ENCODE peak calls at places on chromosomes 16 and 17, in eight cellular contexts. E is dorsolateral prefrontal cortex, H is BJ, D is AG09309, P is endothelial cell, K is neural progenitor cell, M is suprapubic skin, I is fibroblast of lung. Y is an unnamed sample.
A peak's percentile ranks its signal among the peaks of the same experiment; 100 is the strongest.

GRCh38 chr17:42227849-42228696 is 33.8 kb upstream of the GHDC start:
- DNase-seq in E (no peak), M (no peak), P (no peak), K (no peak), D (no peak), H (no peak), I (no peak), Y (no peak)

GRCh38 chr16:68756250-68757051 is 19.4 kb downstream of the CDH1 start:
- DNase-seq in I (peak; percentile 12), M (no peak), E (no peak), K (no peak), D (no peak), H (no peak), P (no peak), Y (no peak)

GRCh38 chr17:53736516-53737274 is 86.0 kb upstream of the KIF2B start:
- DNase-seq in D (no peak), H (no peak), I (no peak), K (no peak), P (no peak), E (no peak), M (no peak), Y (no peak)

GRCh38 chr17:57037401-57037800 is 47.6 kb upstream of the AKAP1 start:
- DNase-seq in D (no peak), E (no peak), H (no peak), P (no peak), I (no peak), K (no peak), M (no peak), Y (no peak)

GRCh38 chr17:14296511-14296910 is 4.4 kb upstream of the HS3ST3B1 start:
- DNase-seq in E (no peak), I (no peak), P (no peak), H (no peak), D (no peak), K (no peak), M (peak; percentile 50), Y (no peak)

GRCh38 chr17:63919311-63919723 is 678 bp upstream of the GH1 start:
- DNase-seq in M (no peak), E (peak; percentile 44), P (peak; percentile 75), I (peak; percentile 29), D (peak; percentile 7), K (peak; percentile 75), H (no peak), Y (no peak)

GRCh38 chr17:14304876-14305636 is 4.2 kb downstream of the HS3ST3B1 start:
- DNase-seq in E (no peak), I (peak; percentile 44), H (no peak), K (peak; percentile 55), P (no peak), M (no peak), D (no peak), Y (no peak)

GRCh38 chr16:86363057-86363490 is 147.3 kb upstream of the FOXF1 start:
- DNase-seq in P (no peak), M (no peak), D (peak; percentile 97), E (no peak), I (peak; percentile 97), H (peak; percentile 94), K (no peak), Y (peak; percentile 91)

GRCh38 chr17:21296097-21297025 is 11.8 kb downstream of the MAP2K3 start:
- DNase-seq in E (no peak), I (no peak), K (no peak), D (no peak), M (no peak), H (no peak), P (no peak), Y (no peak)

GRCh38 chr17:78979780-78980623 is at the start of gene LGALS3BP:
- DNase-seq in I (peak; percentile 84), H (no peak), M (no peak), P (no peak), E (peak; percentile 88), K (peak; percentile 66), D (no peak), Y (peak; percentile 29)

GRCh38 chr16:4339909-4340308 is 11.2 kb downstream of the PAM16 start:
- DNase-seq in D (no peak), K (no peak), I (no peak), P (no peak), M (no peak), E (no peak), H (no peak), Y (no peak)

GRCh38 chr16:13839577-13839976 is 80.4 kb upstream of the ERCC4 start:
- DNase-seq in M (no peak), P (no peak), D (no peak), K (no peak), E (no peak), I (no peak), H (no peak), Y (no peak)

GRCh38 chr17:10067446-10068143 is 130.8 kb downstream of the GAS7 start:
- DNase-seq in M (peak; percentile 32), I (no peak), E (no peak), D (no peak), P (no peak), K (no peak), H (no peak), Y (no peak)

GRCh38 chr17:68580236-68580903 is 20.8 kb downstream of the FAM20A start:
- DNase-seq in D (peak; percentile 90), E (no peak), M (peak; percentile 78), H (peak; percentile 73), P (no peak), I (peak; percentile 47), K (no peak), Y (peak; percentile 81)

GRCh38 chr16:24382929-24383328 is 126.8 kb downstream of the CACNG3 start:
- DNase-seq in H (no peak), E (no peak), I (no peak), D (no peak), K (peak; percentile 83), P (no peak), M (no peak), Y (no peak)

GRCh38 chr17:74690409-74690825 is 22.3 kb downstream of the CD300LF start:
- DNase-seq in H (no peak), D (no peak), M (no peak), K (no peak), I (no peak), E (peak; percentile 14), P (no peak), Y (no peak)

GRCh38 chr16:10765772-10766171 is 22.1 kb downstream of the NUBP1 start:
- DNase-seq in P (no peak), M (no peak), E (no peak), K (no peak), I (no peak), H (no peak), D (no peak), Y (no peak)

GRCh38 chr16:72945081-72945480 is 102.8 kb downstream of the ZFHX3 start:
- DNase-seq in P (no peak), M (no peak), I (peak; percentile 53), E (no peak), K (no peak), D (no peak), H (no peak), Y (no peak)

GRCh38 chr16:69176033-69176780 is 10.8 kb upstream of the SNTB2 start:
- DNase-seq in H (peak; percentile 56), K (no peak), I (peak; percentile 86), P (no peak), E (no peak), D (peak; percentile 60), M (no peak), Y (no peak)

GRCh38 chr17:57569021-57569420 is 176.1 kb downstream of the CCDC182 start:
- DNase-seq in I (no peak), D (no peak), E (no peak), H (no peak), K (no peak), M (no peak), P (no peak), Y (no peak)

GRCh38 chr17:82884923-82885322 is 45.1 kb upstream of the ZNF750 start:
- DNase-seq in I (no peak), K (no peak), H (no peak), D (no peak), E (no peak), M (no peak), P (no peak), Y (no peak)

GRCh38 chr17:19747829-19748806 is at the start of gene ALDH3A1:
- DNase-seq in M (peak; percentile 62), H (no peak), K (peak; percentile 22), D (no peak), P (no peak), E (no peak), I (no peak), Y (peak; percentile 38)

GRCh38 chr17:45299311-45299710 is 17.5 kb downstream of the MAP3K14 start:
- DNase-seq in K (peak; percentile 29), I (no peak), E (no peak), M (no peak), P (no peak), H (no peak), D (no peak), Y (no peak)

GRCh38 chr16:56603589-56603988 is 4.8 kb upstream of the MT2A start:
- DNase-seq in P (peak; percentile 40), I (peak; percentile 37), D (no peak), M (no peak), H (no peak), K (peak; percentile 54), E (peak; percentile 58), Y (no peak)

GRCh38 chr16:29821663-29822115 is 1.4 kb downstream of the MVP start:
- DNase-seq in M (no peak), H (peak; percentile 44), P (no peak), I (peak; percentile 90), D (no peak), E (no peak), K (no peak), Y (no peak)

GRCh38 chr17:6495450-6496115 is 51.3 kb downstream of the PIMREG start:
- DNase-seq in K (no peak), H (no peak), D (no peak), P (no peak), I (no peak), M (peak; percentile 40), E (no peak), Y (no peak)
- TF ChIP-seq CTCF in K (peak; percentile 35), H (no peak), D (no peak), P (no peak), I (no peak), M (no peak), E (no peak), Y (no peak)

GRCh38 chr17:61635913-61636432 is 45.0 kb upstream of the NACA2 start:
- DNase-seq in P (peak; percentile 54), D (no peak), K (peak; percentile 55), E (no peak), M (no peak), I (peak; percentile 33), H (no peak), Y (no peak)
- TF ChIP-seq CTCF in P (peak; percentile 64), D (peak; percentile 81), K (peak; percentile 92), E (no peak), M (peak; percentile 21), I (peak; percentile 79), H (peak; percentile 82), Y (peak; percentile 82)

GRCh38 chr16:77060614-77061013 is 130.4 kb upstream of the MON1B start:
- DNase-seq in M (no peak), H (no peak), I (no peak), K (no peak), D (no peak), E (no peak), P (no peak), Y (no peak)
- TF ChIP-seq CTCF in M (no peak), H (no peak), I (no peak), K (no peak), D (no peak), E (no peak), P (no peak), Y (no peak)

DNA sequence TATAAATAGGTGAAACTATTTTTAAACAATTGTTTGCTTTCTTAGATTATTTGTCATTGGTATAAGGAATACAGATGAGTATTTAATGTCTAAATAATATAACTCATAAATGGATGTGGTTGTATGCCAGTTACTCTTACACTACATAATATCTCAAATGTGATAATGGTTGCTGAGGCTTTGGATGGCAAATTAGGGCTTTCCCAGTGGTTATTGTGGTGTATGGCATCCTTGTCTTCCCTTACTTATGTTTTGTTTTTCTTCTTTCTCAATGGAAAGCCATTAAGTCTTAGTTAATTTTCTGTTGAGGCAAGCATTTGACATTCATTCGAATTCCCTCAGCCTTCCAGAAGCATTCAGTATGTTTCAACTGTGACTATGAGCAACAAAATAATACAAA is 10.5 kb downstream of the OMG start:
- DNase-seq in M (no peak), K (no peak), P (no peak), H (no peak), D (no peak), I (no peak), E (no peak), Y (no peak)
- TF ChIP-seq CTCF in M (no peak), K (no peak), P (no peak), H (no peak), D (no peak), I (no peak), E (no peak), Y (no peak)